ENCODE peak calls at places on chromosomes 2 and 18, in eight cellular contexts. X is HEK293T; W is pancreas; T is fibroblast of gingiva; Q is naive thymus-derived CD4-positive, alpha-beta T cell; Z is activated T-cell treated with anti-CD3 and anti-CD28 coated beads, Interleukin-2, amount 50 U/mL, for 72 hours; J is stimulated activated CD8-positive, alpha-beta memory T cell treated with anti-CD3 and anti-CD28 coated beads, Interleukin-7, amount 100 ng/mL, for 48 hours; P is HepG2. K is an unnamed sample.

GRCh38 chr18:42053188-42053781 is 98.3 kb downstream of the PIK3C3 start:
- DNase-seq in X (peak; percentile 20), W (peak; percentile 74), T (peak; percentile 50), Q (peak; percentile 34), Z (peak; percentile 61), J (peak; percentile 3), P (peak; percentile 34), K (peak; percentile 74)

GRCh38 chr2:128736689-128737545 is 418.2 kb upstream of the HS6ST1 start:
- DNase-seq in X (peak; percentile 83), W (peak; percentile 96), T (peak; percentile 45), Q (peak; percentile 72), Z (peak; percentile 72), J (peak; percentile 33), P (peak; percentile 41), K (peak; percentile 75)

GRCh38 chr2:171383141-171383540 is 50.6 kb downstream of the METTL8 start:
- DNase-seq in X (no peak), W (no peak), T (no peak), Q (no peak), Z (no peak), J (no peak), P (no peak), K (no peak)

GRCh38 chr2:27915874-27916273 is 25.3 kb downstream of the BABAM2 start:
- DNase-seq in X (no peak), W (no peak), T (no peak), Q (no peak), Z (no peak), J (no peak), P (peak; percentile 70), K (no peak)

GRCh38 chr2:232707076-232707475 is 9.9 kb downstream of the GIGYF2 start:
- DNase-seq in X (no peak), W (no peak), T (no peak), Q (no peak), Z (no peak), J (no peak), P (no peak), K (no peak)

GRCh38 chr18:46859855-46860254 is 57.5 kb downstream of the PIAS2 start:
- DNase-seq in X (no peak), W (no peak), T (no peak), Q (no peak), Z (no peak), J (no peak), P (no peak), K (no peak)

GRCh38 chr2:49988816-49989215 is 834.5 kb upstream of the FSHR start:
- DNase-seq in X (no peak), W (no peak), T (no peak), Q (no peak), Z (no peak), J (no peak), P (no peak), K (no peak)

GRCh38 chr18:23828426-23828825 is 139.2 kb downstream of the LAMA3 start:
- DNase-seq in X (no peak), W (no peak), T (peak; percentile 53), Q (no peak), Z (peak; percentile 54), J (no peak), P (peak; percentile 23), K (peak; percentile 71)

GRCh38 chr2:236319036-236319435 is 54.8 kb upstream of the ASB18 start:
- DNase-seq in X (no peak), W (no peak), T (no peak), Q (no peak), Z (no peak), J (no peak), P (no peak), K (no peak)

GRCh38 chr18:64679121-64679520 is 530.2 kb upstream of the LINC00305 start:
- DNase-seq in X (no peak), W (no peak), T (no peak), Q (no peak), Z (no peak), J (no peak), P (no peak), K (no peak)

GRCh38 chr2:70935468-70936164 is at the start of gene ATP6V1B1:
- DNase-seq in X (no peak), W (peak; percentile 43), T (no peak), Q (no peak), Z (no peak), J (no peak), P (peak; percentile 23), K (no peak)